ENCODE peak calls at places on chromosomes 12 and 14, in four cellular contexts. G is GM12878, U is K562, I is HepG2. O is an unnamed sample.

GRCh38 chr14:31207287-31207745 is 277 bp downstream of the HECTD1 start:
- DNase-seq in I (no peak), U (no peak), G (no peak), O (no peak)

GRCh38 chr12:39503445-39503844 is 60.5 kb upstream of the KIF21A start:
- DNase-seq in I (no peak), G (no peak), U (no peak), O (no peak)

GRCh38 chr12:112386726-112387125 is 4.5 kb upstream of the HECTD4 start:
- DNase-seq in U (peak; percentile 71), I (peak; percentile 31), G (no peak), O (no peak)

GRCh38 chr12:8817856-8818255 is 4.6 kb upstream of the A2ML1 start:
- DNase-seq in G (no peak), I (no peak), U (no peak), O (no peak)

GRCh38 chr14:55850803-55851202 is 267.4 kb upstream of the PELI2 start:
- DNase-seq in I (no peak), U (no peak), G (no peak), O (no peak)

GRCh38 chr14:103187911-103188310 is 64.7 kb downstream of the TNFAIP2 start:
- DNase-seq in I (no peak), U (no peak), G (no peak), O (no peak)

GRCh38 chr12:93002278-93003054 is 73.4 kb upstream of the EEA1 start:
- DNase-seq in I (no peak), G (no peak), U (no peak), O (no peak)

GRCh38 chr12:121452356-121453021 is 52.6 kb downstream of the RNF34 start:
- DNase-seq in G (no peak), I (no peak), U (no peak), O (no peak)

GRCh38 chr12:79559591-79559990 is 131.2 kb downstream of the PAWR start:
- DNase-seq in G (no peak), U (no peak), I (no peak), O (no peak)

GRCh38 chr12:86230516-86231146 is 25.6 kb downstream of the MGAT4C start:
- DNase-seq in U (no peak), G (no peak), I (no peak), O (no peak)

GRCh38 chr12:104750061-104750460 is 208.0 kb downstream of the SLC41A2 start:
- DNase-seq in I (no peak), G (no peak), U (no peak), O (no peak)

GRCh38 chr12:65263777-65264176 is 14.7 kb upstream of the MSRB3 start:
- DNase-seq in U (no peak), I (no peak), G (no peak), O (no peak)

GRCh38 chr14:96746101-96746500 is 51.1 kb upstream of the VRK1 start:
- DNase-seq in U (no peak), I (no peak), G (no peak), O (no peak)

GRCh38 chr14:96747608-96748007 is 49.6 kb upstream of the VRK1 start:
- DNase-seq in G (no peak), I (no peak), U (no peak), O (no peak)

GRCh38 chr14:96747006-96747405 is 50.2 kb upstream of the VRK1 start:
- DNase-seq in G (no peak), U (no peak), I (no peak), O (no peak)

GRCh38 chr14:96745500-96746051 is 51.6 kb upstream of the VRK1 start:
- DNase-seq in G (no peak), I (no peak), U (no peak), O (no peak)

GRCh38 chr14:96748371-96748770 is 48.8 kb upstream of the VRK1 start:
- DNase-seq in G (no peak), I (no peak), U (no peak), O (no peak)
- TF ChIP-seq CTCF in G (no peak), I (no peak), U (no peak), O (no peak)

GRCh38 chr12:96104566-96104965 is 69.2 kb upstream of the LTA4H start:
- DNase-seq in I (no peak), G (no peak), U (no peak), O (no peak)

GRCh38 chr12:96107236-96107635 is 71.8 kb upstream of the LTA4H start:
- DNase-seq in I (no peak), G (no peak), U (no peak), O (no peak)

GRCh38 chr12:96108321-96108720 is 72.9 kb upstream of the LTA4H start:
- DNase-seq in U (no peak), I (no peak), G (no peak), O (no peak)

GRCh38 chr12:96103067-96103650 is 67.8 kb upstream of the LTA4H start:
- DNase-seq in U (no peak), G (no peak), I (no peak), O (no peak)

GRCh38 chr12:96106137-96106536 is 70.8 kb upstream of the LTA4H start:
- DNase-seq in I (peak; percentile 6), G (no peak), U (no peak), O (no peak)
- TF ChIP-seq ESRRA in I (no peak), G (no peak), U (no peak), O (no peak)

DNA sequence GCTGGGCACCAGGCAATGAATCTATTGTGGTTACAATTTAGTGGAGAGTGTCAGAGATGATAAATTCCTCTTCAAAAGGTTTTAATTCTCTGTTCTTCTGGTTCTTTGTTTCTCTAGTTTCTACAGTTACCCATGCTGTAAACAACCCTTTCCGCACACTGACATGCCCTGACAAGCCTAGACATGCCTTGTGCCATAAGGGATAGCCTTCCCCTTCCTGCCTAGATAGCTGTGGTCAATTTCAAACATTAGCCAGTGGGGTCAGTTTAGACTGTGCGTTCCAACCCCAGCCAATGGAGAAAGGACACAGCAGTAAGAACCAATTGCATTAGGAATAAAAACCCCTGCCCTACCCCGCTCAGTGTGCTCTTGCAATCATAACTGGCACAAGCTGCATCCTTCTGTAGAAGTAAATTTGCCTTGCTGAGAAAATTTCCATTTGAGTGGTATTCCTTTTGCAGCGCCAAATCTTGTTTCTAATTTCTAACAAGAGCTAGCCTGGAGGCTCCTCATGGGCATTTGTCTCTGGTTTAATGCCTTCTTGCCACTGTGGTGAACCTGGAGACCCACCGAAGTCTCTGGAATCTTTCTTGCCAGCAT is 6.4 kb downstream of the EDDM3A start:
- DNase-seq in G (no peak), U (no peak), I (no peak), O (no peak)
- TF ChIP-seq CREM in G (no peak), U (no peak), I (no peak), O (no peak)

DNA sequence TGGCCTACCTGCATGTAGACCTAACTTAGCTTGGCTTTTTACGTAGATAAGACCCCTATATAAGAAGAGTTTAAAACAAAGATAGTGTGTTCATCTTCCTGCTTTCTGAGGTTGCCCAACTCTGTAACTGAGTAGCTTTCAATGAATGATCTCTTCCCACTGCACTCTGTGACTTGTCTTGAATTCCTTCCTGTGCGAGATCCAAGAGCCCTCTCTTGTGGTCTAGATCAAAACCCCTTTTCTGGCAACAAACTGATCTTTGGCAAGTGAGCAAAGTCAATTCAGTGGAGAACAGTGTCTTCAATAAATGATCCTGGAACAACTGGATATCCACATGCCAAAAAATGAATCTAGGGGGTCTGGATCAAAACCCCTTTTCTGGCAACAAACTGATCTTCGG is 8.4 kb downstream of the CFAP54 start:
- DNase-seq in G (no peak), I (no peak), U (no peak), O (no peak)
- TF ChIP-seq CTCF in G (no peak), I (no peak), U (no peak), O (no peak)

DNA sequence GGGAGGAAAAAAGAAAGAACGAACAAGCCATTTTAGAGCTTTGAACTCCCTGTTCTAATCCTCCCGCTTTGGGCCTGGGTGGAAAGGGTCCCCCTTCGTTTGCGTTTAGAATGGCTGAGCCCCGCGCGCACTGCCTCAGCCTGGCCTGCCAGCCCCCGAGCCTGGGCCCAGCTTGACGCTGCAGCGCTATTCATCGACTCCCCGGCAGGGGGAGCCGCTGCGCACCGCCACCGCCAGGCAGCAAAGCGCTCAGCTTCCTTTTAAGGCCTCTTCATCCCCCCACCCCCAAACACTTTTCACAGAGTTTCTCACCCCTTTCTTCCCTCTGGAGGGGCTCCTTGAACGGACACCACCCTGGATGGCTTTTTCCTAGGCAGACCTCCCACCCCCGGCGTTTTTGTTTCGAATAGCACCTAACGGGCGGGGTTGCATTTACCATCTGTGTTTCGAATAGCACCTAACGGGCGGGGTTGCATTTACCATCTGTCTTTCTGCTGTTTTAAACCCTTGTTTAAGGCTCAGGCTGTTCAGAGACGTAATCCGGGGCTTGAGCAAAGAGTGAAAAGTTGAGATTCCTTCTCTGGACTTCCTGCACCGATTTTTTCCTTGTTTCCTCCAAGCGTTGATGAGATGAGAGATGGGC is 56.4 kb upstream of the PIWIL1 start:
- DNase-seq in I (no peak), G (no peak), U (peak; percentile 66), O (peak; percentile 68)
- TF ChIP-seq ESRRA in I (no peak), G (no peak), U (no peak), O (no peak)

GRCh38 chr14:94383777-94384176 is 4.6 kb downstream of the SERPINA1 start:
- DNase-seq in I (no peak), U (no peak), G (no peak), O (no peak)
- TF ChIP-seq CREM in I (no peak), U (no peak), G (no peak), O (no peak)

DNA sequence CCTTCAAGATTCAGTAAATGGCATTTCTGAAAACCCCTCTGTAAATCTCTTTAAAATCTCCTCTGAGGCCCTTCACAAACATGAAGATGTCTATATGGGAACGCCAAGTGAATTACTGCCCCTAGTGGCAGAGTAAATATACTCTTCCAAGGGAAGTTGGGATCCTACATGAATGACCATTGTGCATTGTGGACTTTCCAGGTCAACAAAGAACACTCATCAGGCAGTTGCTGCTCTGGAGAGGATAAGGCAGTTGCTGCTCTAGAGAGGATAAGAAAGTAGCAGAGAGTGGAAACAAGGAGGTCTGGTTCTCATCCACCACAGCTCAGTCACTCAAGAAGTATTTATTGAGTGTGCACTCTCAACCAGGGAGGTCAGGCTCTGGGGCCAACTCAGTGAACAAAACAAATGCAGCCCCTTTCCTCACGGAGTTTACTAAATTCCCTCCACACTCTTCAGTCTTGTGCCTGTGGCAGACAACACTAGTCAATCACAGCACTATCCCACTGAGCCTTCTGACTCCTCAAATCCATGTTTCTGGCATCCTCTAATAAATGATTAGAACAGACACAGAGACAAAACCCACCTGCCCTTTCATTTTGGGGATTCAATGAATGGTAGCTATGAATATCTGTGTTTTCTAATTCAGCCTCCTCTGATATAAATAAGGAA is 52.9 kb downstream of the SVOP start:
- DNase-seq in U (peak; percentile 40), I (peak; percentile 65), G (no peak), O (no peak)
- TF ChIP-seq CTCF in U (peak; percentile 48), I (peak; percentile 63), G (peak; percentile 45), O (peak; percentile 42)